ENCODE peak calls at places on chromosome 1, in seven cellular contexts. R is HFF-Myc, O is endothelial cell of umbilical vein, K is HL-60, L is glutamatergic neuron, J is uterus, H is neural progenitor cell. U is an unnamed sample.

GRCh38 chr1:171783816-171784530 is 2.5 kb downstream of the METTL13 start:
- DNase-seq in J (no peak), O (no peak), K (no peak), H (no peak), L (no peak), R (no peak), U (no peak)

GRCh38 chr1:32448773-32449456 is 16.0 kb upstream of the ZBTB8B start:
- DNase-seq in O (peak; percentile 18), R (no peak), K (no peak), J (no peak), H (peak; percentile 66), L (no peak), U (peak; percentile 64)

GRCh38 chr1:199875856-199876255 is 151.7 kb upstream of the NR5A2 start:
- DNase-seq in H (no peak), K (no peak), J (no peak), R (no peak), O (no peak), L (no peak), U (no peak)

GRCh38 chr1:16014509-16015482 is 3.0 kb downstream of the HSPB7 start:
- DNase-seq in O (no peak), K (no peak), L (no peak), R (no peak), H (no peak), J (peak; percentile 90), U (peak; percentile 48)

GRCh38 chr1:92274939-92275338 is 23.8 kb downstream of the GLMN start:
- DNase-seq in L (no peak), R (no peak), K (no peak), H (no peak), O (no peak), J (no peak), U (no peak)

GRCh38 chr1:32464716-32465540 is at the start of gene ZBTB8B:
- DNase-seq in J (peak; percentile 80), L (peak; percentile 94), O (peak; percentile 68), K (no peak), H (peak; percentile 98), R (no peak), U (peak; percentile 95)

GRCh38 chr1:201025571-201026002 is 2.1 kb upstream of the KIF21B start:
- DNase-seq in R (no peak), H (peak; percentile 56), K (no peak), L (no peak), J (no peak), O (peak; percentile 47), U (peak; percentile 31)

GRCh38 chr1:74468982-74469603 is 43.3 kb downstream of the LRRC53 start:
- DNase-seq in H (peak; percentile 63), L (no peak), R (peak; percentile 11), K (no peak), J (no peak), O (peak; percentile 53), U (no peak)

GRCh38 chr1:202498542-202498941 is 150.0 kb downstream of the PPP1R12B start:
- DNase-seq in O (no peak), K (no peak), R (no peak), L (no peak), J (no peak), H (no peak), U (no peak)

GRCh38 chr1:42163536-42164503 is 725 bp downstream of the GUCA2A start:
- DNase-seq in J (no peak), K (no peak), H (no peak), O (no peak), L (no peak), R (no peak), U (no peak)

GRCh38 chr1:236151739-236152424 is 9.5 kb downstream of the GPR137B start:
- DNase-seq in K (no peak), O (no peak), L (no peak), H (no peak), R (no peak), J (no peak), U (no peak)

GRCh38 chr1:211574705-211575104 is 4.3 kb downstream of the SLC30A1 start:
- DNase-seq in K (no peak), J (no peak), L (no peak), H (no peak), O (peak; percentile 38), R (no peak), U (no peak)

GRCh38 chr1:114671011-114671938 is 1.4 kb upstream of the DENND2C start:
- DNase-seq in J (no peak), R (no peak), O (peak; percentile 30), L (no peak), H (no peak), K (no peak), U (no peak)

GRCh38 chr1:61337981-61338848 is 255.9 kb downstream of the NFIA start:
- DNase-seq in H (peak; percentile 73), J (peak; percentile 59), L (peak; percentile 22), R (peak; percentile 78), K (no peak), O (peak; percentile 93), U (peak; percentile 28)

DNA sequence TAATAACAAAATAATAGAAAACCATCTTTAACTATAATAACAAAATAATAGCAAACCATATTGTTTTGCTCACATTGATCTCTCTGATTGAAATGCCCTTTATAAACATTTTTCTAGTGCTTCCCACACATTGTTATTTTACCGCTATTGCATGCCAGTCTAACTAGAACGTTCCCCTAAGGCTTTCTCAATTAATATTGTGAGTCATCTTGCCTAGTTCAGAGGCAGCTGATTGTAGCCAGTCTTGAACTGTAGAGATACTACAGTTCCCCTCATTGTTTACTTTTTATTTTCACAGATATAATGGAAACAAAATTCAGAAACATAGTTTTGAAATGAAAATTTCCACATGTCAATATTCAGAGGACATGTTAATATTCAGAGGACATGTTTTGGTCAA is 192.3 kb upstream of the ADGRL4 start:
- DNase-seq in K (no peak), H (no peak), J (no peak), O (peak; percentile 72), L (no peak), R (no peak), U (no peak)
- TF ChIP-seq CTCF in K (no peak), H (no peak), J (no peak), O (no peak), L (no peak), R (no peak), U (no peak)

DNA sequence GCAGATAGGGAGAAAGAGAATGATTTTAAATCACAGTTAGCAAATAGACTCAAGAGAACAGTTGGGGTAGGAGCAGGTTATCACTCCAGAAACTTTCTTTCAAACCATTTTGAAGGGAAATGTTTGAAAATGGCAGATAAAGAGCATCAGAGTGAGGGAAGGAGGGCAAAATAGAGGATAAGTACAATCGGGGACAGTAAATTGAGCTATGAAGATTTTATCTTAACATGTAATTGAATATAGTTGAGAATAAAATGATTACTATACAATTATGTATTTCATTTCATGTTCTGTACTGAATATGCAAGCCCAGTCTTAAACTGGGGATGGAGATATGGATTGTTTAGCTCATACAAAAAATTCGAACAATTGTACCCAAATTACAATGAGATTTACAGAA is 54.0 kb downstream of the MAP10 start:
- DNase-seq in R (no peak), L (no peak), O (no peak), H (no peak), J (no peak), K (no peak), U (no peak)
- TF ChIP-seq CTCF in R (no peak), L (no peak), O (no peak), H (no peak), J (no peak), K (no peak), U (no peak)

GRCh38 chr1:229845410-229846138 is 219.5 kb downstream of the URB2 start:
- DNase-seq in K (no peak), J (no peak), L (no peak), R (no peak), O (no peak), H (no peak), U (no peak)

GRCh38 chr1:229841230-229841629 is 215.2 kb downstream of the URB2 start:
- DNase-seq in H (no peak), L (no peak), J (no peak), O (no peak), K (no peak), R (no peak), U (no peak)

GRCh38 chr1:229842302-229843255 is 216.5 kb downstream of the URB2 start:
- DNase-seq in H (no peak), L (no peak), K (no peak), O (no peak), R (no peak), J (no peak), U (no peak)

GRCh38 chr1:229844675-229845074 is 218.6 kb downstream of the URB2 start:
- DNase-seq in O (no peak), R (no peak), J (peak; percentile 24), H (no peak), L (no peak), K (no peak), U (no peak)

GRCh38 chr1:229843627-229844238 is 217.7 kb downstream of the URB2 start:
- DNase-seq in O (no peak), L (peak; percentile 55), H (no peak), R (peak; percentile 37), K (no peak), J (peak; percentile 76), U (no peak)
- TF ChIP-seq CTCF in O (no peak), L (no peak), H (no peak), R (peak; percentile 19), K (no peak), J (no peak), U (no peak)

GRCh38 chr1:109817881-109818280 is 54.2 kb upstream of the EPS8L3 start:
- DNase-seq in R (no peak), L (no peak), O (no peak), H (no peak), K (no peak), J (no peak), U (no peak)

GRCh38 chr1:109814223-109814622 is 50.5 kb upstream of the EPS8L3 start:
- DNase-seq in K (no peak), J (no peak), R (no peak), O (no peak), L (no peak), H (no peak), U (no peak)

GRCh38 chr1:109816975-109817535 is 53.3 kb upstream of the EPS8L3 start:
- DNase-seq in O (no peak), H (no peak), K (no peak), L (no peak), J (no peak), R (no peak), U (no peak)

GRCh38 chr1:109814993-109815786 is 51.5 kb upstream of the EPS8L3 start:
- DNase-seq in O (no peak), K (no peak), J (no peak), L (no peak), H (no peak), R (no peak), U (no peak)

DNA sequence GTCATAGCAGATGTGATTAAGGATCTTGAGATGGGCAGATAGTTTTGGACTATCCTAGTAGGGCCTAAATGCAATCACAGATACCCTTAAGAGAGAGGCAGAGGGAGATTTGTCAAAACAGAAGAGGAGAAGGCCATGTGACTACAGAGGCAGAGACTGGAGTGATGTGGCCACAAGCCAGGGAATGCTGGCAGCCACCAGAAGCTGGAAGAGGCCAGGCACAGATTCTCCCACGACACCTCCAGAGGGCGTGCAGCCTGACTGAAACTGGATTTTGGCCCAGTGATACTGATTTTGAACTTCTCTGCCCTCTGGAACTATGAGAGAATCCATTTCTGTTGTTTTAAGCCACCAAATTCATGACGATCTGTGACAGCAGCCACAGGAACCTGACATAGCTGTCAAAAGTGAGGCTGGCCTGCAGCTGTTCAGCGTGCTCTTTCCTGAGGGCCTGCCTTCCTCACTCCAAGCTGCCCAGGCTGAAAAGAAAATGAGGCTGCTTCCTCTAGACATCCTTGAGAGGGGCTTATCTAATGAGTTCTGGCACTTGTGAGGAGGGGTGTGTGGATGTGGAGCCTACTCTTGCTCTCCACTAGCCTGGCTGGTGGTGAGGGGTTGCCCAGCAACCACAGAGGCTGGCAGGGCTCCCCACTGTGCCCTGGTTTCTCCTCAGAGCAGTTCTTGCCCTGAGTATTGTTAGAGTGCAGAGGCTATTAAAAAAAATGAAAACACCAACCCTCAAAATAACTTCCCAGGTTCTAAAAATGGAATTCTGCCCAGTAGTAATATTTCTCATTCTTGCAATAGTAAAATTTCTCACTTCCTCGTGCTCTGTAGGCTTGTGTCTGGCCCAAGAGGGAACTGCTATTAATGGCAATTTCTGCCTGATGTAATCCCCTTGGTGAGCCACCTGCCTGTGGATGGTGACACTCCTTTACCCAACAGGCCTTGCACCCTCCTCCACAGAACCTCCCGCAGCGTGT is 52.4 kb upstream of the EPS8L3 start:
- DNase-seq in R (no peak), O (no peak), K (peak; percentile 95), H (no peak), J (no peak), L (no peak), U (no peak)
- TF ChIP-seq CTCF in R (no peak), O (no peak), K (no peak), H (no peak), J (no peak), L (no peak), U (no peak)